ENCODE peak calls at places on chromosomes 12 and 14, in four cellular contexts. B, S, Y and H are unnamed samples.

GRCh38 chr14:21041676-21042433 is at the start of gene RNASE7:
- DNase-seq in B (peak; percentile 17), S (no peak), Y (no peak), H (no peak)

GRCh38 chr12:104585448-104586055 is 128.8 kb downstream of the CHST11 start:
- DNase-seq in B (no peak), S (no peak), Y (no peak), H (no peak)

GRCh38 chr12:18700254-18700653 is 37.6 kb downstream of the PLCZ1 start:
- DNase-seq in B (no peak), S (no peak), Y (no peak), H (no peak)

GRCh38 chr12:48109424-48109823 is 3.5 kb upstream of the SENP1 start:
- DNase-seq in B (no peak), S (no peak), Y (no peak), H (no peak)

GRCh38 chr12:42372154-42372791 is 46.3 kb downstream of the PPHLN1 start:
- DNase-seq in B (peak; percentile 76), S (no peak), Y (peak; percentile 42), H (peak; percentile 58)

GRCh38 chr12:71504471-71504852 is 64.9 kb downstream of the LGR5 start:
- DNase-seq in B (no peak), S (no peak), Y (no peak), H (no peak)

GRCh38 chr12:3447318-3447717 is 43.7 kb upstream of the PRMT8 start:
- DNase-seq in B (no peak), S (no peak), Y (no peak), H (no peak)

GRCh38 chr14:52304248-52304904 is 9.7 kb upstream of the PTGER2 start:
- DNase-seq in B (no peak), S (no peak), Y (no peak), H (no peak)

GRCh38 chr14:105012171-105012985 is 8.5 kb downstream of the CDCA4 start:
- DNase-seq in B (no peak), S (no peak), Y (no peak), H (no peak)

GRCh38 chr14:88835661-88836060 is 11.2 kb downstream of the TTC8 start:
- DNase-seq in B (no peak), S (no peak), Y (no peak), H (no peak)

GRCh38 chr12:106145539-106146447 is 7.0 kb upstream of the NUAK1 start:
- DNase-seq in B (no peak), S (no peak), Y (no peak), H (no peak)

GRCh38 chr12:67599691-67600090 is 48.9 kb upstream of the DYRK2 start:
- DNase-seq in B (no peak), S (no peak), Y (no peak), H (no peak)

GRCh38 chr14:23365353-23366162 is 586 bp upstream of the EFS start:
- DNase-seq in B (no peak), S (no peak), Y (no peak), H (no peak)

GRCh38 chr12:6769003-6769389 is 2.8 kb downstream of the PTMS start:
- DNase-seq in B (peak; percentile 57), S (no peak), Y (no peak), H (no peak)

GRCh38 chr12:52285172-52285745 is 6.1 kb downstream of the KRT81 start:
- DNase-seq in B (no peak), S (no peak), Y (no peak), H (no peak)

GRCh38 chr12:11731042-11731357 is 81.5 kb downstream of the ETV6 start:
- DNase-seq in B (no peak), S (no peak), Y (no peak), H (no peak)

GRCh38 chr14:42214981-42215491 is 608.4 kb downstream of the LRFN5 start:
- DNase-seq in B (no peak), S (no peak), Y (no peak), H (no peak)

GRCh38 chr14:102389261-102389660 is 26.5 kb downstream of the TECPR2 start:
- DNase-seq in B (no peak), S (no peak), Y (no peak), H (no peak)

GRCh38 chr14:57078054-57078453 is 190.7 kb downstream of the EXOC5 start:
- DNase-seq in B (no peak), S (no peak), Y (no peak), H (no peak)

GRCh38 chr12:27523642-27524488 is at the start of gene PPFIBP1:
- DNase-seq in B (peak; percentile 96), S (peak; percentile 97), Y (peak; percentile 95), H (peak; percentile 96)

GRCh38 chr12:121530600-121531355 is 50.0 kb downstream of the KDM2B start:
- DNase-seq in B (peak; percentile 76), S (no peak), Y (no peak), H (no peak)

GRCh38 chr12:129393357-129393937 is 510.4 kb downstream of the TMEM132D start:
- DNase-seq in B (no peak), S (no peak), Y (no peak), H (no peak)

GRCh38 chr12:69019082-69019481 is 86.1 kb upstream of the CPM start:
- DNase-seq in B (no peak), S (no peak), Y (no peak), H (no peak)

GRCh38 chr12:69014047-69014446 is 81.1 kb upstream of the CPM start:
- DNase-seq in B (no peak), S (no peak), Y (no peak), H (no peak)

GRCh38 chr12:69015017-69015416 is 82.0 kb upstream of the CPM start:
- DNase-seq in B (no peak), S (no peak), Y (no peak), H (no peak)

GRCh38 chr12:69019910-69020309 is 86.9 kb upstream of the CPM start:
- DNase-seq in B (no peak), S (no peak), Y (no peak), H (no peak)

DNA sequence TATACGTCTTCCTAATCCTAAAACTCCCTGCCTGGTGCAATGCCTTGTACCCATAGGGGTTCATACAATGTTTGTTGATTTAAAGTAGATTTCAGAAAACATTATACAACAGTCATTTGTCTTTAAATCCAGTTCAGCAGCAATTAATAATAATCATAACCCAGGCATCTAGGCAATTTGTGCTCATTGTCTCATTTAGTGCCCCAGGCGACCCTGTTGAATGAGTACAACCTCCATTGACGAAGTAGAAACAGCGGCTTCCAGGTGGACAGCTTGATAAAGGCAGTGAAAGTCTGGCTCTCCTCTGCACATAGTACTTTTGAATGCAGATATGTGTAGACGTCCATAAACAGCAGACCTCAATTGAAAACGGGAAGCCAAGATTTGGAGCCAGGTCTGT is 82.9 kb upstream of the CPM start:
- DNase-seq in B (no peak), S (no peak), Y (no peak), H (no peak)
- TF ChIP-seq FOSL1 in B (no peak), S (no peak), Y (no peak), H (no peak)

GRCh38 chr14:100903672-100904185 is at the start of gene RTL1:
- DNase-seq in B (no peak), S (no peak), Y (no peak), H (no peak)

GRCh38 chr14:100905166-100905565 is 1.6 kb upstream of the RTL1 start:
- DNase-seq in B (no peak), S (no peak), Y (no peak), H (no peak)

GRCh38 chr14:100906420-100906819 is 2.9 kb upstream of the RTL1 start:
- DNase-seq in B (peak; percentile 12), S (no peak), Y (no peak), H (no peak)

GRCh38 chr14:100902792-100903191 is 730 bp downstream of the RTL1 start:
- DNase-seq in B (no peak), S (no peak), Y (no peak), H (peak; percentile 21)

GRCh38 chr14:100904307-100905019 is 941 bp upstream of the RTL1 start:
- DNase-seq in B (peak; percentile 16), S (no peak), Y (no peak), H (no peak)
- H3K27me3 ChIP-seq in B (peaks cover 16% of the 10 kb centered on the region), S (peaks cover 32% of the 10 kb centered on the region), Y (peaks cover 6% of the 10 kb centered on the region), H (peaks cover 51% of the 10 kb centered on the region)

DNA sequence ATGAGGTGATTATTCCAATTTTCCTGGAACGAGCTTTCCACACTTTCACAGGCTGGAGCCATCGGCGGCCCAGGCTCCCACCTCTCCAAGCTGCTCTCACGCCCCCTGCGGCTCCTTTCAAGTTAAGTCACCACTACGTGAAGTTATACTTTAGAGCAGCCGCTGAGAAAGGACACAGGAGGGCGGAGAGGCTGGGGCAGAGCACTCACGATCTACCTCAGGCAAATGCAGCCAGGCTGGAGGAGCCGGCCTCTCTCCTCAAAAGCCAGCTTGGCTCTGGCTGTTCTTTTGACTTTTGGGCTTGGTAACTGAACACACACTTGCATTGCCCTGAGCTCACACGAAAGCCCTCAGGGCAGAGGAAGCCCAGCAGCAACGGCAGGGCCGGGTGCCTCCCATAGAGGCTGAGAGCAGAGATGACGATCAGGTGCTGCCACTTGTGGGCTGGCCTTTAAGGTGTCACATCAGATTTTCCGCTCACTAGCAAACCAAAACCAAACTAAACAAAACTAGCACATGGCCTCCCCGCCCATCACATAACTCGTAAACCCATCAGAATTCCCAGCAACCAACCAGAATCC is 75.2 kb downstream of the PITPNM2 start:
- DNase-seq in B (peak; percentile 63), S (peak; percentile 33), Y (no peak), H (peak; percentile 78)
- H3K4me1 ChIP-seq in B (peaks cover 26% of the 10 kb centered on the region), S (no peaks in the 10 kb centered on the region), Y (peaks cover 17% of the 10 kb centered on the region), H (peaks cover 63% of the 10 kb centered on the region)

GRCh38 chr12:14578646-14579045 is 11.0 kb upstream of the PLBD1 start:
- DNase-seq in B (no peak), S (no peak), Y (no peak), H (no peak)

GRCh38 chr12:14573118-14573517 is 5.4 kb upstream of the PLBD1 start:
- DNase-seq in B (no peak), S (no peak), Y (no peak), H (no peak)

GRCh38 chr12:14575585-14575984 is 7.9 kb upstream of the PLBD1 start:
- DNase-seq in B (no peak), S (no peak), Y (no peak), H (no peak)

GRCh38 chr12:14576896-14577295 is 9.2 kb upstream of the PLBD1 start:
- DNase-seq in B (no peak), S (no peak), Y (no peak), H (no peak)

GRCh38 chr12:14577344-14577743 is 9.7 kb upstream of the PLBD1 start:
- DNase-seq in B (no peak), S (no peak), Y (no peak), H (no peak)
- TF ChIP-seq FOSL1 in B (no peak), S (no peak), Y (no peak), H (no peak)

GRCh38 chr12:43766291-43766690 is 7.5 kb downstream of the IRAK4 start:
- DNase-seq in B (no peak), S (no peak), Y (no peak), H (no peak)
- H3K27me3 ChIP-seq in B (no peaks in the 10 kb centered on the region), S (no peaks in the 10 kb centered on the region), Y (no peaks in the 10 kb centered on the region), H (no peaks in the 10 kb centered on the region)

DNA sequence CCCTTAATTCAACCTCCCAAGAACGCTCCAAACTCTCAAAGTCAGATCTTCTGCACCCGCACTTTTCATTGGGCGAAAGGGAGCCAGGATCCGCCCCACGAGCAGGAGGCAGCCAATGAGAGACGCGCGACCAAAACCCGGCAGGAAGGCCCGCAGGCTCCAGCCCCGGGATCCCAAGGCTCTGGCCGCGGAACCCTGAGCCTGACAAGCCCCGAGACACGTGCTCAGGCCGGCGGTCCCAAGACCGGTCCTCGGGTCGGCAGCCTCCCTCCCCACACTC is 438 bp downstream of the DDX54 start:
- DNase-seq in B (peak; percentile 94), S (peak; percentile 61), Y (peak; percentile 76), H (peak; percentile 84)
- H3K4me1 ChIP-seq in B (peaks cover 40% of the 10 kb centered on the region), S (no peaks in the 10 kb centered on the region), Y (peaks cover 8% of the 10 kb centered on the region), H (peaks cover 34% of the 10 kb centered on the region)